ENCODE peak calls at places on chromosomes 4 and X, in five cellular contexts. C is OCI-LY7, F is A549, O is upper lobe of right lung, E is HepG2. J is an unnamed sample.

GRCh38 chrX:19089555-19090040 is 32.7 kb downstream of the ADGRG2 start:
- DNase-seq in C (no peak), O (no peak), F (no peak), E (no peak), J (no peak)

GRCh38 chrX:427812-428725 is 41.4 kb upstream of the PPP2R3B start:
- DNase-seq in C (peak; percentile 39), F (peak; percentile 74), O (no peak), E (peak; percentile 19), J (no peak)

GRCh38 chr4:102219143-102219542 is 126.1 kb downstream of the SLC39A8 start:
- DNase-seq in E (no peak), C (no peak), F (no peak), O (no peak), J (no peak)

GRCh38 chr4:7275067-7275466 is 82.7 kb downstream of the SORCS2 start:
- DNase-seq in O (no peak), F (no peak), C (no peak), E (no peak), J (no peak)

GRCh38 chr4:154507170-154507569 is 15.6 kb upstream of the DCHS2 start:
- DNase-seq in F (no peak), O (no peak), C (no peak), E (no peak), J (no peak)

GRCh38 chr4:60759518-60760245 is 440.4 kb upstream of the ADGRL3 start:
- DNase-seq in O (no peak), F (no peak), C (no peak), E (no peak), J (no peak)

GRCh38 chr4:170234800-170235199 is 145.0 kb upstream of the AADAT start:
- DNase-seq in E (no peak), O (no peak), F (no peak), C (no peak), J (no peak)

GRCh38 chr4:53916431-53916889 is 147.9 kb downstream of the CHIC2 start:
- DNase-seq in O (no peak), C (no peak), E (no peak), F (no peak), J (no peak)

GRCh38 chrX:80879916-80880315 is 70.2 kb upstream of the BRWD3 start:
- DNase-seq in C (no peak), E (no peak), O (no peak), F (no peak), J (no peak)

GRCh38 chr4:10753326-10753725 is 68.8 kb upstream of the CLNK start:
- DNase-seq in E (no peak), O (no peak), C (no peak), F (no peak), J (no peak)
- H3K27ac ChIP-seq in E (no peak overlapping the region), O (no peak overlapping the region), C (no peak overlapping the region), F (no peak overlapping the region), J (no peak overlapping the region)

DNA sequence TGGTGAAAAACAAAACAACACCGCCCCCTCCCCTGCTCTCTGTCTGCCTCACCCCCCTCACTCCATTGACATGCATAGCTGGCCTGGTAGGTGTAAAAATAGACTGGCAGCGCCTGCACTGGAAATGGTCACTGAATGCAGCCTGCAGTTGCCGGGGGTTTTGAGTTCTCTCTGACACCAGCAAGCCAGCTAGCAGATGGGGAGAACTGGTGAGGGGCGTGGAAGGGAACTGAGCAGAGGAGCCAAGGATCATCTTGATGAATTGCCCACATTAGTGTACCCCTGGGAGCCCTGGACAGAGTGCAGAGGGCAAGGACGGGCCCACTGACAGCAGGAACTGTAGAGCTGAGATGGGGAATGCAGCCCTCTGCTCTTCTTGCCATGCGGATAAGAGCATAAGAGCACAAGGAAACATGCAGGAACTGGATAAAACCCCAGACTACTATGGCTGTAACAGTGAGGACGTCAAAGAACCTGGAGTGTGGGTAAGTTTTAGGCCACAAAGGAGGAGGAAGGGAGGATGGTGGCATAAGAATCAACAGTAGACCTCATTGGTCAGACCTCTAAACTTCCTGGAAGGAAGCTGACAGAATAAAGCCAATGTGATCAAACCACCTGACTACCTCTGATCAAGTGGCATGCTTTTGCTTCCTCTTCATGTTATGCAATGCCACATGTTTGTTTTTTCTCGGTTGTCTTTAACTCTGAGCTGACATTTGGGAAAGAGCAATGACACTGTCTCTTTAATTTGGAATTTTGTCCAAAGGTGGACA is 96.3 kb downstream of the ANK2 start:
- DNase-seq in E (peak; percentile 85), O (no peak), F (no peak), C (no peak), J (no peak)
- H3K27ac ChIP-seq in E (peak overlapping the region; percentile 98), O (no peak overlapping the region), F (no peak overlapping the region), C (no peak overlapping the region), J (peak overlapping the region; percentile 98)

GRCh38 chr4:127165971-127166370 is 466.8 kb upstream of the INTU start:
- DNase-seq in C (no peak), F (no peak), E (no peak), O (no peak), J (no peak)
- H3K27ac ChIP-seq in C (no peak overlapping the region), F (no peak overlapping the region), E (no peak overlapping the region), O (no peak overlapping the region), J (no peak overlapping the region)

GRCh38 chr4:2515835-2516550 is 20.5 kb upstream of the FAM193A start:
- DNase-seq in F (no peak), C (no peak), E (no peak), O (no peak), J (peak; percentile 66)
- H3K27ac ChIP-seq in F (no peak overlapping the region), C (no peak overlapping the region), E (no peak overlapping the region), O (no peak overlapping the region), J (no peak overlapping the region)

DNA sequence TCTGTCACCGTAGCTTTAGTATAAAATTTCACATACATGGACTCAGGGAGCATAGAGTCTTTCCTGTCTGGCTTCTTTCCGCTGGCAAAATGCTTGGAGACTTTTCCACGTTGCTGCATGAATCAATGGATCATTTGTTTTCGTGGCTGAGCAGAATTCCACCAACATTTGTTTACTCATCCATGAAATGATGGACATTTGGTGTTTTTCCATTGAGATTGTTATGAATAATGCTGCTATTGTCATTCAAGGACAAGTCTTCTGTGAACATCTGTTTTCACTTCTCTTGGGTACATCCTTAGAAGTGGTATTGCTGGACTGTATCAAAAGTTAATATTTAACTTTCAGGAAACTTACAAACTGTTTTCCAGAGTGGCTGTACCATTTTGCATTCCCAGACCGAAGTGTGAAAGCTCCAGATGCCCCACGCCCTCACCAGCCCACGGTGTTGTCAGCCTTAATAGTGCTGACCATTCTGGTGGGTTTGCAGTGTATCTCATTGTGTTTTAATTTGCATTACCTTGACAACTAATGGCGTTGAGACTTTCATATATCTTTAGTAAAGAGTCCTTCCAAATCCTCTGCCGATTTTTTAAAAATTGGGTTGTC is 5.8 kb upstream of the TMEM271 start:
- DNase-seq in F (no peak), O (no peak), E (peak; percentile 93), C (no peak), J (no peak)
- H3K27ac ChIP-seq in F (no peak overlapping the region), O (no peak overlapping the region), E (peak overlapping the region; percentile 64), C (no peak overlapping the region), J (no peak overlapping the region)

DNA sequence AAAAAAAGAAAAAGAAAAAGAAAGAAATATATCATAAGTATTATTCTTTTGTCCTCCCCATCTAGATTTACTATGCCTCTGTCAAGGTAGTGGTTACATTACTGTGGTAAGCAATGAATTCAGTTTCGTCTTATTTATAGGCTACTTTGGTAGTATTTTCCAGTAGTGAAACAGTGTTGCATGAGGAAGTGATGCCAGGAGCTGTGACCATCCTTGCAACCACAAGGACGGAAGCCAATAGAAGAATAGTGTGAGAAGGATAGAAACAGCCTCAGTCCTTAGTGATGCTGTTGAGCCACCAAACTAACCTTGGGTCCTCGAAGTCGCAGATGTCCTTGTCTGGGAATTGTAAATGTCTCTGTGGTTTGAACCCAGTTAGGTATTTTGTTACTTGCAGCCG is 328.5 kb downstream of the PPP3CA start:
- DNase-seq in E (no peak), O (no peak), F (no peak), C (peak; percentile 26), J (no peak)
- H3K27ac ChIP-seq in E (no peak overlapping the region), O (no peak overlapping the region), F (no peak overlapping the region), C (no peak overlapping the region), J (no peak overlapping the region)

DNA sequence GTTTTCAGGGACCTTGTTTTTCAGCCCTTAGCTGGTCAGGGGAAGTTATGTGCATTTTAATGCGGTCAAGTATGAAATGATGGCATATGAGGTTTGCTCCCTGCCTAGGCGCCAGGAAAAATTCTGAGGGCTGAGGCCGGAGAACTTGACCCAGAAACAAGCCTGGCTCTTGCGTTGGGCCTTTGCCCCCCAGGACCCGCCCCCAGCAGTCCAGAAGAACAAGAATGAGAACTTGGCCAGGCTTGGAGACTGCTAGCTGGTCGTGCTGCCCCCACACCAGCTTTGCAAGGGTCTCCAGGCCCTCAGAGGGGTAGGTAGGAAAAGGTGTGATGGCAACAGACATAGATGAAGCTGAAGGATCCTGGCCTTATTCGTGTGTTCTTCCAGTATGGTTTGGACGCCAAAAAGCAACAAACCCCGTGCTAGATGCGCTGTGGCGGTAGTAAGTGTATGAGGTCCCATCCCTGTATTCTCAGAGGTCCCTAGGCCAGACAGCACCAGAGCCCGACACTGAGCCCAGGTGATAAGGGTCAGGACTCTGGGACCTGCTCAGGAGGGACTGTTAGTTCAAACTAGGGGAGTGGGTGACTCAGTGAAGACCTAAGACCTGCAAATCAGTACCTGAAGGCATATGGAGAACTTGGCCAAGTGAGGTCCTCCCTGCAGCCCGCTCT is 10.5 kb downstream of the NKX3-2 start:
- DNase-seq in E (no peak), O (no peak), F (no peak), C (no peak), J (no peak)
- H3K27ac ChIP-seq in E (no peak overlapping the region), O (no peak overlapping the region), F (no peak overlapping the region), C (no peak overlapping the region), J (no peak overlapping the region)

GRCh38 chr4:176779421-176779820 is 13.3 kb downstream of the VEGFC start:
- DNase-seq in E (no peak), O (no peak), C (no peak), F (no peak), J (no peak)

GRCh38 chr4:176781739-176782100 is 11.0 kb downstream of the VEGFC start:
- DNase-seq in F (no peak), O (no peak), C (no peak), E (no peak), J (no peak)

GRCh38 chr4:176782794-176783193 is 9.9 kb downstream of the VEGFC start:
- DNase-seq in F (no peak), E (no peak), C (no peak), O (no peak), J (no peak)

GRCh38 chr4:176782191-176782590 is 10.5 kb downstream of the VEGFC start:
- DNase-seq in E (no peak), O (no peak), F (no peak), C (no peak), J (no peak)

GRCh38 chr4:176780995-176781738 is 11.6 kb downstream of the VEGFC start:
- DNase-seq in C (no peak), E (no peak), O (no peak), F (peak; percentile 38), J (no peak)
- H3K27ac ChIP-seq in C (no peak overlapping the region), E (no peak overlapping the region), O (peak overlapping the region; percentile 63), F (peak overlapping the region; percentile 82), J (no peak overlapping the region)

DNA sequence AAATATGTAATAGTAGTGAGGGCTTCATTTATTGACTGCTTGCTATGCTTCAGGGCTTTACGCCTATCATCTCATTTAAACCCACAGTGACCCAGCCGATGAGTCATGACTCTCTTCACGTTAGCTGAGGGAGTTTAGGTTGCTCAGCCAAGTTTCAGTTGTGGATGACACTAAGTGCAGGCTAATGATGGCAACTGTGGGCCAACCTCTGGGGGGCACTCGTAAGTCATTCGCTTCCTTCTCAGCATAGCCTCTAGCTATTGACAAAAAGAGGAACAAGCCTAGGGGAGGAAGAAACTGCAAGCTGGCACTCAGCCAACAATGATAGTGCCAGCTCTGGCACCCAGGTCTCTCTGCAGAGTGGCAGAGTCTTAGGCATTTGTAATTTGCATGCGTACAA is 325.0 kb downstream of the ARHGAP10 start:
- DNase-seq in F (peak; percentile 3), C (peak; percentile 94), O (peak; percentile 74), E (no peak), J (peak; percentile 68)
- H3K27ac ChIP-seq in F (no peak overlapping the region), C (peak overlapping the region; percentile 62), O (no peak overlapping the region), E (no peak overlapping the region), J (no peak overlapping the region)

J was measured in right lobe of liver.